ENCODE peak calls at places on chromosomes 16 and 17, in eight cellular contexts. M, K, S, C, N, R, F and Z are unnamed samples.
A peak's percentile ranks its signal among the peaks of the same experiment; 100 is the strongest.

GRCh38 chr16:30395992-30396560 is 856 bp downstream of the ZNF48 start:
- DNase-seq in R (peak; percentile 68), C (no peak), M (no peak), K (no peak), N (no peak), F (no peak), S (no peak), Z (no peak)

GRCh38 chr17:79810138-79811027 is 13.5 kb upstream of the CBX8 start:
- DNase-seq in S (peak; percentile 64), F (peak; percentile 71), M (peak; percentile 65), R (peak; percentile 97), C (peak; percentile 42), K (peak; percentile 90), N (peak; percentile 94), Z (peak; percentile 63)

GRCh38 chr16:8869212-8869987 is 594 bp upstream of the CARHSP1 start:
- DNase-seq in C (no peak), M (no peak), S (no peak), F (no peak), R (peak; percentile 78), N (peak; percentile 45), K (no peak), Z (no peak)

GRCh38 chr16:66824006-66824405 is 6.8 kb downstream of the NAE1 start:
- DNase-seq in S (no peak), M (no peak), F (no peak), C (no peak), K (no peak), R (no peak), N (no peak), Z (no peak)

GRCh38 chr16:12896562-12896961 is 4.8 kb upstream of the SHISA9 start:
- DNase-seq in F (no peak), S (peak; percentile 18), N (peak; percentile 32), R (peak; percentile 27), M (no peak), C (peak; percentile 48), K (no peak), Z (no peak)

GRCh38 chr17:50656509-50656908 is 21.8 kb downstream of the ABCC3 start:
- DNase-seq in R (no peak), C (no peak), K (no peak), N (no peak), M (no peak), F (no peak), S (no peak), Z (no peak)

GRCh38 chr16:9128346-9129342 is 37.2 kb downstream of the HAPSTR1 start:
- DNase-seq in R (no peak), K (no peak), S (peak; percentile 44), F (no peak), N (no peak), C (no peak), M (no peak), Z (no peak)

GRCh38 chr16:82133798-82134197 is 36.2 kb downstream of the MPHOSPH6 start:
- DNase-seq in M (no peak), R (no peak), C (no peak), F (no peak), K (no peak), N (no peak), S (no peak), Z (no peak)

GRCh38 chr17:42051645-42052044 is 1.2 kb upstream of the C17orf113 start:
- DNase-seq in R (no peak), M (no peak), N (no peak), C (no peak), S (no peak), K (no peak), F (no peak), Z (no peak)

GRCh38 chr17:36755586-36755985 is 154.2 kb downstream of the MRM1 start:
- DNase-seq in S (peak; percentile 5), N (peak; percentile 52), C (no peak), R (peak; percentile 68), K (peak; percentile 39), M (no peak), F (no peak), Z (peak; percentile 36)

GRCh38 chr17:34584805-34585416 is 5.5 kb downstream of the TMEM132E start:
- DNase-seq in M (no peak), K (no peak), S (peak; percentile 4), C (peak; percentile 13), F (no peak), R (peak; percentile 75), N (peak; percentile 35), Z (no peak)

GRCh38 chr17:72388765-72389473 is 268.1 kb downstream of the SOX9 start:
- DNase-seq in F (no peak), C (no peak), N (no peak), S (no peak), M (no peak), K (no peak), R (no peak), Z (no peak)

GRCh38 chr17:8383143-8383974 is at the start of gene RPL26:
- DNase-seq in R (peak; percentile 94), K (peak; percentile 95), S (peak; percentile 98), C (peak; percentile 98), N (peak; percentile 96), F (peak; percentile 94), M (peak; percentile 99), Z (peak; percentile 92)

GRCh38 chr17:48915459-48916282 is 7.5 kb downstream of the UBE2Z start:
- DNase-seq in F (no peak), S (peak; percentile 47), N (peak; percentile 70), C (peak; percentile 84), M (no peak), R (no peak), K (peak; percentile 76), Z (no peak)

GRCh38 chr17:4510615-4510941 is 11.9 kb downstream of the SPNS2 start:
- DNase-seq in F (no peak), N (no peak), K (no peak), R (no peak), C (no peak), S (no peak), M (no peak), Z (no peak)

GRCh38 chr17:61168506-61168905 is 231.1 kb upstream of the TBX2 start:
- DNase-seq in F (no peak), R (no peak), N (no peak), K (no peak), S (no peak), M (no peak), C (no peak), Z (no peak)

GRCh38 chr17:63531022-63531965 is 8.1 kb downstream of the KCNH6 start:
- DNase-seq in C (peak; percentile 44), F (no peak), N (no peak), R (no peak), M (no peak), K (no peak), S (no peak), Z (no peak)

GRCh38 chr17:49005140-49005539 is 8.0 kb downstream of the IGF2BP1 start:
- DNase-seq in K (no peak), F (no peak), N (no peak), S (no peak), C (no peak), M (no peak), R (no peak), Z (no peak)

GRCh38 chr17:28405632-28406477 is at the start of gene SLC46A1:
- DNase-seq in N (peak; percentile 89), R (peak; percentile 91), M (peak; percentile 54), F (peak; percentile 64), C (peak; percentile 26), S (peak; percentile 24), K (peak; percentile 85), Z (no peak)

GRCh38 chr17:70070297-70071027 is 4.6 kb upstream of the KCNJ16 start:
- DNase-seq in R (no peak), N (no peak), M (no peak), S (no peak), C (peak; percentile 16), F (no peak), K (no peak), Z (no peak)

GRCh38 chr16:73232555-73233422 is 184.9 kb upstream of the ZFHX3 start:
- DNase-seq in C (peak; percentile 54), F (peak; percentile 16), S (no peak), N (no peak), R (peak; percentile 39), M (peak; percentile 78), K (no peak), Z (no peak)

GRCh38 chr17:70034158-70034557 is 40.9 kb upstream of the KCNJ16 start:
- DNase-seq in C (no peak), N (no peak), R (no peak), F (no peak), S (peak; percentile 98), M (no peak), K (no peak), Z (no peak)

GRCh38 chr17:39744836-39745215 is 7.1 kb downstream of the GRB7 start:
- DNase-seq in F (no peak), M (no peak), C (no peak), R (no peak), N (no peak), S (no peak), K (no peak), Z (no peak)
- TF ChIP-seq CTCF in F (no peak), M (no peak), C (no peak), R (peak; percentile 8), N (no peak), S (no peak), K (no peak), Z (no peak)

DNA sequence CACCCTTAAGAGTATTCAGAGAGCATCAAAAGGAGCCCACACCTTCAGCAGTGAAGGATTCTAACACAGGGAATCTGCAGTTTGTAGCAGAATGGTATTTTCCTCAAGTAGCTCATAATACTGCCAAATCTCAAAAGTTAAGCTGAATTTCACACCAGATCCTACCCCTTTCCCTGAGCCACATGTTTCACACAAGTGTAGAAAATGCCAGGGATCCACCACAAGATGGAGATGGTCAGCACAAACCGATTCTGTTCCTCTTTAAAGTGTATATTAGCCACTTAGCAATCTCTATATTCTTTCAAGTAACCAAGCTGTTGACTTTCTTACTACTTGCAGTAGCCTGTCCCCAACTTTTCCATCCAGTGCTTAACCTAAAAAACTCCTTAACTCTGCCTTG is 13.2 kb downstream of the GINS2 start:
- DNase-seq in M (no peak), F (no peak), C (peak; percentile 31), R (no peak), S (peak; percentile 41), N (no peak), K (no peak), Z (no peak)
- TF ChIP-seq CTCF in M (no peak), F (peak; percentile 49), C (peak; percentile 55), R (peak; percentile 57), S (peak; percentile 46), N (no peak), K (peak; percentile 37), Z (no peak)

GRCh38 chr17:661509-661908 is 53.1 kb downstream of the VPS53 start:
- DNase-seq in R (no peak), F (no peak), K (peak; percentile 37), S (no peak), M (no peak), N (peak; percentile 38), C (no peak), Z (no peak)
- TF ChIP-seq CTCF in R (no peak), F (no peak), K (no peak), S (no peak), M (no peak), N (no peak), C (no peak), Z (no peak)

DNA sequence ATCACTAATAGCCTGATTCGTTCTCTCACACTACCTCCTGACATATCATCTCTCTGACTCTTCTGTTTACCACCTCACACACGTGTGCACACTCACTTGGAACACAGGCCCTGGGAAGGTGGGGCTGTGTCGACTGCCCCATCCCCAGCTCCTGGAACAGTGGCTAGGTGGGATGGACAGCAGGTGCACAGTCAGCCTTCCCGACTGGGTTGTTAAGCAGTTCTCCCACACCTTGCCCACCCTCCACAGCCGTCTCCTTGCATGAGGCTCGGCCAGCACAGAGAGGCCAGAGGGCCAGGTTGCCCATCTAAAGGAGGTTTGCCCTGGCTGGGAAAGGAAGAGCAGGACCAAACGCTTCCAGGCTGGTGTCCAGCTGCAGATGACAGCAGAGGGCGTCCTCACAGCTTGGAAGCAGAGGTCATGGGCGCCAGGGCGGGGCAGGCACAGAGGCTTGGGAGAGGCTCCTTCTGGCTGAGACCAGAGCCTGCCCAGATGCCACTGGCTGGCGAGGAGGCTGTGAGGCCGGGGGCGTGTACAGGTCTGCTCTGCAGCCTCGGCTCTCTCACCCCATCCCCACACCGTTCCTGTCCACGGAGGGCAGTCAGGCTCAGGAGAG is 92.8 kb downstream of the AMFR start:
- DNase-seq in C (peak; percentile 74), M (peak; percentile 49), K (peak; percentile 45), F (peak; percentile 60), N (peak; percentile 41), S (peak; percentile 35), R (peak; percentile 57), Z (no peak)
- TF ChIP-seq CTCF in C (peak; percentile 65), M (peak; percentile 15), K (peak; percentile 46), F (peak; percentile 48), N (no peak), S (peak; percentile 60), R (peak; percentile 46), Z (no peak)